ENCODE peak calls at places on chromosomes 12 and 14, in four cellular contexts. X is stomach, Y is aorta, L is tibial artery. M is an unnamed sample.

GRCh38 chr12:116370004-116370404 is 92.5 kb upstream of the MED13L start:
- DNase-seq in Y (no peak), L (no peak), X (no peak), M (no peak)

GRCh38 chr12:30013051-30013450 is 229.3 kb upstream of the TMTC1 start:
- DNase-seq in L (no peak), X (no peak), Y (no peak), M (no peak)

GRCh38 chr12:93803408-93803807 is 126.2 kb downstream of the CRADD start:
- DNase-seq in X (no peak), L (no peak), Y (no peak), M (no peak)

GRCh38 chr12:33357181-33357580 is 82.4 kb downstream of the SYT10 start:
- DNase-seq in L (no peak), Y (no peak), X (no peak), M (no peak)

GRCh38 chr12:116495260-116495659 is 63.9 kb upstream of the MAP1LC3B2 start:
- DNase-seq in X (peak; percentile 34), L (no peak), Y (no peak), M (no peak)

GRCh38 chr12:91139981-91140659 is 28.8 kb upstream of the LUM start:
- DNase-seq in X (no peak), Y (no peak), L (no peak), M (no peak)

GRCh38 chr12:65602579-65603295 is 221.5 kb upstream of the HMGA2 start:
- DNase-seq in X (peak; percentile 75), L (peak; percentile 84), Y (peak; percentile 89), M (peak; percentile 77)

GRCh38 chr14:66610154-66610563 is 102.2 kb downstream of the GPHN start:
- DNase-seq in X (no peak), Y (no peak), L (no peak), M (no peak)

GRCh38 chr14:68268197-68268596 is 448.6 kb downstream of the RAD51B start:
- DNase-seq in L (no peak), X (no peak), Y (no peak), M (no peak)

GRCh38 chr14:105480807-105481801 is 5.6 kb upstream of the CRIP1 start:
- DNase-seq in X (peak; percentile 91), Y (peak; percentile 97), L (peak; percentile 97), M (peak; percentile 86)

GRCh38 chr12:128784030-128784770 is 39.6 kb downstream of the SLC15A4 start:
- DNase-seq in L (no peak), Y (no peak), X (no peak), M (no peak)

GRCh38 chr12:104598342-104599271 is 141.9 kb downstream of the CHST11 start:
- DNase-seq in L (no peak), X (peak; percentile 71), Y (no peak), M (no peak)

GRCh38 chr12:46436741-46437140 is 64.2 kb upstream of the SLC38A2 start:
- DNase-seq in Y (no peak), X (no peak), L (no peak), M (no peak)

GRCh38 chr12:46071335-46071734 is 81.0 kb upstream of the SCAF11 start:
- DNase-seq in L (no peak), Y (no peak), X (no peak), M (no peak)

GRCh38 chr12:22672951-22673350 is 48.0 kb downstream of the ETNK1 start:
- DNase-seq in X (no peak), Y (no peak), L (no peak), M (no peak)

GRCh38 chr12:71461787-71462328 is 22.3 kb downstream of the LGR5 start:
- DNase-seq in Y (no peak), X (no peak), L (no peak), M (no peak)

GRCh38 chr14:54759982-54760585 is 142.5 kb downstream of the GCH1 start:
- DNase-seq in X (no peak), Y (no peak), L (peak; percentile 55), M (no peak)

GRCh38 chr12:53070901-53071492 is 8.2 kb downstream of the SPRYD3 start:
- DNase-seq in Y (peak; percentile 64), L (peak; percentile 67), X (no peak), M (no peak)

GRCh38 chr14:61342486-61342885 is 21.1 kb downstream of the PRKCH start:
- DNase-seq in L (no peak), X (no peak), Y (no peak), M (peak; percentile 54)
- H3K4me1 ChIP-seq in L (no peaks in the 10 kb centered on the region), X (no peaks in the 10 kb centered on the region), Y (no peaks in the 10 kb centered on the region), M (no peaks in the 10 kb centered on the region)

DNA sequence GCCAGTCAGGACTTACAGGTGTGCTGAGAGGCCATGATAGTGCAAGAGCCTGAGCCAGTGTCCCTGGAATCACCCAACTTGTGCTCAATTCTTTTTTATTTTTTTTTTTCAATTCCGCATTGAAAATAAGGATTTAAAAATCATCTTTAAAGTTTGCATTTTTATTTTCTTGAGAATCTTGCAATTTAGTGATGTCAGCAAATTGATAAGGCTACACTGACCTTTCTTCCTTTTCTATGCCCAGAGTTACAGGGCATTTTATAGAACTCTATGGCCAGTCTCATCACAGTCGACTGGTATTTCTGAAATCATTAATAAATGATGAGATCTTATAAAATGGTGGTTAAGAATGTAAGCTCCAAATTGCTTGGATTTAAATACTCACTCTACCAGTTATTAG is 63.3 kb upstream of the PRKD1 start:
- DNase-seq in X (no peak), L (no peak), Y (no peak), M (no peak)
- H3K36me3 ChIP-seq in X (no peaks in the 10 kb centered on the region), L (no peaks in the 10 kb centered on the region), Y (no peaks in the 10 kb centered on the region), M (no peaks in the 10 kb centered on the region)

GRCh38 chr14:99560403-99560802 is 43.6 kb downstream of the CCDC85C start:
- DNase-seq in X (no peak), Y (no peak), L (no peak), M (no peak)
- H3K27ac ChIP-seq in X (peak overlapping the region; percentile 79), Y (no peak overlapping the region), L (no peak overlapping the region), M (no peak overlapping the region)

GRCh38 chr12:10721654-10722501 is 1.2 kb downstream of the YBX3 start:
- DNase-seq in Y (peak; percentile 96), X (peak; percentile 81), L (peak; percentile 99), M (peak; percentile 74)

GRCh38 chr12:10722905-10723866 is at the start of gene YBX3:
- DNase-seq in L (peak; percentile 94), Y (peak; percentile 96), X (peak; percentile 87), M (peak; percentile 77)

GRCh38 chr12:10722502-10722904 is 620 bp downstream of the YBX3 start:
- DNase-seq in X (peak; percentile 43), Y (peak; percentile 89), L (peak; percentile 80), M (peak; percentile 45)

GRCh38 chr12:10719482-10719881 is 3.6 kb downstream of the YBX3 start:
- DNase-seq in X (no peak), L (no peak), Y (no peak), M (peak; percentile 1)

DNA sequence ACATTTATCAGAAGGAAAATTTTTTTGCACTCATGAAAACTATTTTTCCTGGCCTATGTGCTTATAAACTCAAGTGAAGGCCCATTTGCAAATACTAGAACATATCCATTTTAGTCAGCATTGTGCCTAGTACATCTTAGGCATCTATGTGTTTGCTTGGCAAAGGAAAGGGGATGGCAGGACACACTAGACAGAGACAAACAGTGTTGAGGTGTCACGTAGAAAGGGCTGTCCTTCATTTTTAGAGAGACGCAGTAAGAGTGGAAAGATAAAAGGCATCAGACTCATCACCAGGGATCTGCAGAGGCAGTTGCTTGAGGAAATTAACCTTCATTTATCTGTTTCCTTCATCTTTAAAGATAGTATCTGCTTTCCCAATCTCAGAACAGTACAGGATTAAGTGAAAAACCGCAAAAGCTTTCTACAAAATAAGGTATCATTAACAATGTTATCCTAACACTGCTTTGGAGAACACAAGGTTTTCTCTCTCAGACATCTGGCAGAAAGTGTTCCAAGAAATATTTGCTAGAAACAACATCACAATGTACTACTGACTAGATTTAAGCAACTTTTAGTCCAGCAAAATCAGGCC is 2.1 kb downstream of the YBX3 start:
- DNase-seq in L (no peak), Y (no peak), X (no peak), M (no peak)
- H3K4me1 ChIP-seq in L (peaks cover 60% of the 10 kb centered on the region), Y (peaks cover 6% of the 10 kb centered on the region), X (peaks cover 70% of the 10 kb centered on the region), M (peaks cover 8% of the 10 kb centered on the region)

DNA sequence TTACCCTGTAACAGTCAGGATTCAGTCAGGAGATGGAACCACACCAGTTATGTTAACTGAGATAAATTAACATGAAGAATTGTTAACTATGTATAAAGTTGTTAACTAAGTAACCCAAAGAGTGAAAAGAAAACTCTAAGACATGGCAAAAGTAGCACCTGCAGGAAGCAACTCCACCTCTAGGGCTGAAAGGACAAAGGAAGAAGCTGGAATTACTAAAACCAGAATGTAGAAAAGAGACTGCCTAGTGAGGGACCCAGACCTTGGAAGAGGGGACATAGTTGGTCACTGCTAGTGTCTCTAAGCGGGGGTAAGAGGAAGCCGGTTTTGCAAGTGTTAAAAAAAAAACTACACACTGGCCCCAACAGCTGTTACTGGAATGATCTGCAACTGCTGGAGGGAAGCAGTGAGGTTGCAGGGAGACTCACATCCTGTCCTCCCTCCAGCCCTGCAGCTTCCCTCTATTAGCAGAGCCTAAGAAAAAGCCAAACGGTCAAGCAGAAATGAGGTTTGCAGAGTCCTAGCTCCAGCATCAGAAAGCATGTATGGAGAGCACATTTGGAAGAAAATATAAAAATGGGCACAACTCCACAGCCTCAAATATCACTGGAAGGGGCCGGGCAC is 39.7 kb downstream of the GPR135 start:
- DNase-seq in Y (no peak), X (no peak), L (no peak), M (no peak)
- H3K36me3 ChIP-seq in Y (no peaks in the 10 kb centered on the region), X (no peaks in the 10 kb centered on the region), L (no peaks in the 10 kb centered on the region), M (no peaks in the 10 kb centered on the region)

DNA sequence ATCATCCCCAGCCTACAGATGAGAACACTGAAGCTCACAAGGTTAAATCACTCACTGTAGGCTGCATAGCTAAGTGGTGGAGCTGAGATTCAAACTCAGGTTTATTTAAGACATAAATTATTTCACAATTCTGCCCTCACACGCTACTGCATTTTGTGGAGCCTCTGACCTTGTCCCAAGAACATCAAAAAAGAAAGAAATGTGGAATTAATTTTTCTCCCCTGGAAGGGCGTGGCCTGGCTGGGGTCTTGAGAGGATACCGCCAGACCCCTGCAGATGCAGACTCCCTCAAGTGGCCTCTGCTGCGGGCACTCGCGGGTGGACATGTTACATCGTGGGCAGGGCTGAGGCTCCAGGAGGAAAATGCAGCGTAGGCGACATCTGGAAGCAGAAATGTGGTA is 40.6 kb downstream of the LTBP2 start:
- DNase-seq in Y (peak; percentile 84), X (no peak), L (no peak), M (no peak)
- H3K27ac ChIP-seq in Y (peak overlapping the region; percentile 68), X (peak overlapping the region; percentile 84), L (peak overlapping the region; percentile 78), M (no peak overlapping the region)

GRCh38 chr12:124393831-124394230 is 98.9 kb downstream of the RFLNA start:
- DNase-seq in Y (no peak), X (no peak), L (no peak), M (no peak)
- H3K4me1 ChIP-seq in Y (no peaks in the 10 kb centered on the region), X (peaks cover 100% of the 10 kb centered on the region), L (peaks cover 98% of the 10 kb centered on the region), M (peaks cover 9% of the 10 kb centered on the region)

DNA sequence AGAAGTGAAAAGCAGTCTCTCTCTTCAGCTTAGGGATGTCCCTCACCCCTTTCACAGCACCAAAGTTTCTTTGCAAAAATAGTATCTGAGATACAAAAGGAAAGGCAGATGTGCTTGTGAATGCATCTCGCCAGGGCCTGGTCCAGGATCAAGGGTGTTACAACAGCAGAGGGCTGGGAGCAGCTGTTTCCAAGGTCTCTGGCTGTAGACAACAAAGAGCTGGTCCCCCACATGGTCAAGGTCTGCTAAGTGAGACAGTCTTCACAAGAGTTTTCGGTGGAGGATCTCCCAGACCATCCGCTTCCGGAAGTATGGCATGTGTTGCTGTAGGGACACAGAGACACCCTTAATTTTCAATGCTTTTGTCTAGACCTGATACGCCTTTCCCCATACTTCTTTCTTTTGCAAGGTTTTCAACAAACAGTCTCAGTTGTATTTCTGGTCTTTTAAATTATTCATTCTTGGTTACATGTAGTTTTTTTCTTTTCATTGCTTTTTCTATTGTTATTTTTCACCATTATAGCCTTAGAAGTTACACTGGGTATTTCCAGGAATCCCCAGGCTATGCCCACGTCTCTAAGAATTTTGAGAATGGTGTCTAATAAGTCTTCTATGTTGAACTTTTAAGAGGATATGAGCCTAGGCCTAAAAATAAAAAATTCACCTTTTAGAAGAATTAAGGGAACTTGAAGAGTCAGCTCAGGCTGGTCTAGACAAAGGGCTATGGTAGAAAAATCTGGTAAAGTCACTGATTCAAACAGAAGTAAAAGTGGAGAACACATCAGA is 41.0 kb upstream of the COL2A1 start:
- DNase-seq in Y (no peak), X (no peak), L (no peak), M (no peak)
- H3K36me3 ChIP-seq in Y (peaks cover 3% of the 10 kb centered on the region), X (peaks cover 78% of the 10 kb centered on the region), L (peaks cover 57% of the 10 kb centered on the region), M (peaks cover 11% of the 10 kb centered on the region)

GRCh38 chr14:75186953-75187352 is 10.5 kb upstream of the TMED10 start:
- DNase-seq in X (no peak), L (no peak), Y (no peak), M (no peak)
- H3K27ac ChIP-seq in X (no peak overlapping the region), L (no peak overlapping the region), Y (no peak overlapping the region), M (no peak overlapping the region)

M was measured in small intestine.